ENCODE peak calls at places on chromosome 3, in six cellular contexts. B is MM.1S, J is OCI-LY7, C is GM23248, K is hepatocyte, O is neural progenitor cell. H is an unnamed sample.

GRCh38 chr3:100463002-100463401 is 29.4 kb upstream of the TMEM45A start:
- DNase-seq in B (peak), J (peak), C (peak), K (peak), O (peak), H (peak)

GRCh38 chr3:197736010-197736490 is 654 bp downstream of the RUBCN start:
- DNase-seq in B (peak), J (peak), C (peak), K (peak), O (peak), H (peak)

GRCh38 chr3:11331101-11331500 is 58.9 kb downstream of the ATG7 start:
- DNase-seq in B (no peak), J (no peak), C (peak), K (no peak), O (no peak), H (no peak)

GRCh38 chr3:52523386-52524257 is 10.0 kb downstream of the NT5DC2 start:
- DNase-seq in B (no peak), J (no peak), C (no peak), K (no peak), O (no peak), H (no peak)

GRCh38 chr3:140391041-140391440 is 286.8 kb upstream of the TRIM42 start:
- DNase-seq in B (no peak), J (no peak), C (no peak), K (no peak), O (no peak), H (peak)

GRCh38 chr3:197154-197855 is 742 bp downstream of the CHL1 start:
- DNase-seq in B (no peak), J (no peak), C (no peak), K (peak), O (peak), H (peak)

GRCh38 chr3:172094621-172095557 is 55.5 kb downstream of the FNDC3B start:
- DNase-seq in B (peak), J (no peak), C (peak), K (no peak), O (no peak), H (peak)

GRCh38 chr3:131322946-131323505 is 58.5 kb upstream of the NUDT16 start:
- DNase-seq in B (no peak), J (no peak), C (no peak), K (no peak), O (no peak), H (no peak)

GRCh38 chr3:46705751-46706572 is 4.8 kb downstream of the TMIE start:
- DNase-seq in B (no peak), J (no peak), C (peak), K (peak), O (no peak), H (no peak)

GRCh38 chr3:55690746-55691540 is 203.8 kb upstream of the WNT5A start:
- DNase-seq in B (no peak), J (peak), C (no peak), K (no peak), O (peak), H (peak)

GRCh38 chr3:37899711-37900306 is 38.1 kb downstream of the CTDSPL start:
- DNase-seq in B (no peak), J (no peak), C (no peak), K (no peak), O (no peak), H (no peak)

GRCh38 chr3:152997526-152997925 is 162.6 kb downstream of the P2RY1 start:
- DNase-seq in B (no peak), J (no peak), C (no peak), K (no peak), O (no peak), H (no peak)

GRCh38 chr3:17639765-17640164 is 102.7 kb downstream of the TBC1D5 start:
- DNase-seq in B (no peak), J (no peak), C (peak), K (peak), O (no peak), H (no peak)

GRCh38 chr3:197508511-197508910 is 47.3 kb downstream of the BDH1 start:
- DNase-seq in B (no peak), J (no peak), C (no peak), K (no peak), O (peak), H (no peak)

GRCh38 chr3:109818081-109818480 is 480.7 kb upstream of the DPPA4 start:
- DNase-seq in B (no peak), J (no peak), C (no peak), K (no peak), O (no peak), H (no peak)

GRCh38 chr3:111326144-111326995 is 215.6 kb upstream of the CD96 start:
- DNase-seq in B (peak), J (no peak), C (peak), K (no peak), O (no peak), H (no peak)

GRCh38 chr3:136979684-136980083 is 21.9 kb downstream of the IL20RB start:
- DNase-seq in B (no peak), J (no peak), C (peak), K (no peak), O (no peak), H (no peak)

GRCh38 chr3:182294256-182294655 is 499.0 kb upstream of the ATP11B start:
- DNase-seq in B (no peak), J (no peak), C (no peak), K (no peak), O (no peak), H (no peak)

GRCh38 chr3:101065962-101066361 is 72.7 kb upstream of the ABI3BP start:
- DNase-seq in B (no peak), J (no peak), C (peak), K (peak), O (no peak), H (no peak)

GRCh38 chr3:17583530-17583929 is 158.9 kb downstream of the TBC1D5 start:
- DNase-seq in B (no peak), J (no peak), C (no peak), K (no peak), O (no peak), H (no peak)

GRCh38 chr3:36707623-36708409 is 56.5 kb downstream of the DCLK3 start:
- DNase-seq in B (peak), J (peak), C (peak), K (no peak), O (no peak), H (peak)

GRCh38 chr3:47370887-47371697 is 9.7 kb upstream of the PTPN23 start:
- DNase-seq in B (peak), J (peak), C (peak), K (peak), O (peak), H (peak)

GRCh38 chr3:12159227-12159601 is 502 bp upstream of the TIMP4 start:
- DNase-seq in B (no peak), J (no peak), C (peak), K (peak), O (peak), H (peak)

GRCh38 chr3:196111939-196112386 is 30.1 kb upstream of the TFRC start:
- DNase-seq in B (no peak), J (no peak), C (no peak), K (no peak), O (no peak), H (peak)

GRCh38 chr3:66041828-66042227 is 3.1 kb upstream of the MAGI1 start:
- DNase-seq in B (no peak), J (no peak), C (no peak), K (no peak), O (no peak), H (no peak)

GRCh38 chr3:16512435-16513140 is 911 bp downstream of the RFTN1 start:
- DNase-seq in B (no peak), J (peak), C (peak), K (peak), O (peak), H (peak)

GRCh38 chr3:182124187-182124586 is 412.5 kb downstream of the SOX2 start:
- DNase-seq in B (no peak), J (no peak), C (no peak), K (no peak), O (no peak), H (no peak)

GRCh38 chr3:169581633-169582032 is 81.9 kb downstream of the MECOM start:
- DNase-seq in B (no peak), J (no peak), C (peak), K (no peak), O (peak), H (no peak)

GRCh38 chr3:11236588-11237461 is 35.4 kb upstream of the ATG7 start:
- DNase-seq in B (peak), J (peak), C (peak), K (peak), O (peak), H (peak)

GRCh38 chr3:186002884-186003472 is 65.2 kb upstream of the TRA2B start:
- DNase-seq in B (peak), J (peak), C (peak), K (no peak), O (peak), H (peak)

GRCh38 chr3:125062904-125063618 is 7.3 kb upstream of the HEG1 start:
- DNase-seq in B (no peak), J (no peak), C (peak), K (peak), O (no peak), H (no peak)

GRCh38 chr3:38029400-38030125 is at the start of gene PLCD1:
- DNase-seq in B (no peak), J (no peak), C (peak), K (peak), O (peak), H (peak)

GRCh38 chr3:184234224-184234623 is 4.8 kb downstream of the VWA5B2 start:
- DNase-seq in B (no peak), J (peak), C (peak), K (peak), O (no peak), H (peak)

GRCh38 chr3:195717416-195717815 is 3.4 kb upstream of the MUC20 start:
- DNase-seq in B (no peak), J (no peak), C (no peak), K (no peak), O (no peak), H (no peak)

GRCh38 chr3:178485756-178486155 is 50.5 kb upstream of the KCNMB2 start:
- DNase-seq in B (no peak), J (no peak), C (peak), K (no peak), O (no peak), H (no peak)

GRCh38 chr3:125437631-125438435 is 62.7 kb upstream of the ZNF148 start:
- DNase-seq in B (peak), J (peak), C (peak), K (peak), O (peak), H (peak)

GRCh38 chr3:107966261-107966660 is 124.6 kb downstream of the CD47 start:
- DNase-seq in B (no peak), J (no peak), C (no peak), K (no peak), O (peak), H (no peak)

GRCh38 chr3:171781711-171782127 is 28.6 kb downstream of the PLD1 start:
- DNase-seq in B (no peak), J (no peak), C (peak), K (no peak), O (no peak), H (no peak)

GRCh38 chr3:184795493-184796198 is 16.3 kb upstream of the VPS8 start:
- DNase-seq in B (no peak), J (no peak), C (no peak), K (peak), O (peak), H (peak)

GRCh38 chr3:149634573-149634972 is 23.3 kb downstream of the WWTR1 start:
- DNase-seq in B (no peak), J (no peak), C (no peak), K (no peak), O (no peak), H (no peak)
- TF ChIP-seq EZH2phosphoT487 in B (no peak), J (no peak), C (no peak), K (no peak), O (no peak), H (no peak)

GRCh38 chr3:139201446-139202225 is 142.2 kb upstream of the MRPS22 start:
- DNase-seq in B (peak), J (no peak), C (no peak), K (no peak), O (no peak), H (no peak)
- H3K4me3 ChIP-seq in B (peak), J (no peak), C (no peak), K (no peak), O (no peak), H (no peak)

DNA sequence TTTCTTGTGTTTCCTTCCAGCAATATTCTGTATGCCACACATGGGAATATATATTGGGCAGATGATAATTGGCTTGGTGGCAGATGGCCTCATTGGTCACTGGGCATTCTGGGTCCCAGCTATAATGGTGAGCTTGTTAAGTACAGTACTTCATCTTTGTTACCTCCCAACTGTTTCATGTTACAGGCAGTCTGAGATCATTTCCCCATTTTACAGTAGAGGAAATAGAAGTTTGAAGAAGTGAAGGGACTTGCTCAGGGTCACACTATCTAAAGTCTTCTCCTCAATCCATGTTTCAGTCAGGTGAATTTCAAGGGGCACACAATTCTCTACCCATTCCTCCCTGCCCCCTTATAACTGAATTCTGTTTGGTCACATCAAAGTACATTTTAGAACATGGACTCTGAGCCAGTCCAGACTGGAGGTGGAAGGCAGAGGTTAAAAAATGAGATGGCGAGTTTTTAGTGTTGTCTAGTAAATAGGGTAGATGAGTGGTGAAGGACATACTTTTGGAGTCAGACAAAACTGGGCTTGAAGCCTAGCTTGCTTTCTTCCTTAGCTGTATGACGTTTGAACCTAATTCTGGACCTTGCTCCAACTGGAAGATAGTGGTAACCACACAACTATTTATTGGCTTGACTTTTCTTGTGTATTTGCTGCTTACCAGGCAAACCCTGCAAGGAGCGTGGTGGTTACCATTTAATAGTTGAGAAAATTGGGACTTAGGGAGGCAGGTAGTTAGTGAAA is 2.5 kb downstream of the EEFSEC start:
- DNase-seq in B (no peak), J (no peak), C (no peak), K (no peak), O (no peak), H (no peak)
- TF ChIP-seq EZH2phosphoT487 in B (no peak), J (no peak), C (no peak), K (no peak), O (no peak), H (no peak)

GRCh38 chr3:13637311-13637891 is 88.5 kb downstream of the FBLN2 start:
- DNase-seq in B (no peak), J (no peak), C (no peak), K (no peak), O (no peak), H (no peak)

GRCh38 chr3:13636874-13637273 is 87.9 kb downstream of the FBLN2 start:
- DNase-seq in B (no peak), J (no peak), C (no peak), K (no peak), O (no peak), H (no peak)

GRCh38 chr3:13637953-13638352 is 89.0 kb downstream of the FBLN2 start:
- DNase-seq in B (no peak), J (no peak), C (no peak), K (no peak), O (no peak), H (no peak)

GRCh38 chr3:13634615-13635014 is 85.7 kb downstream of the FBLN2 start:
- DNase-seq in B (no peak), J (no peak), C (no peak), K (no peak), O (no peak), H (no peak)

GRCh38 chr3:13636186-13636585 is 87.3 kb downstream of the FBLN2 start:
- DNase-seq in B (no peak), J (no peak), C (no peak), K (no peak), O (no peak), H (no peak)
- H3K4me3 ChIP-seq in B (no peak), J (no peak), C (no peak), K (no peak), O (no peak), H (no peak)

DNA sequence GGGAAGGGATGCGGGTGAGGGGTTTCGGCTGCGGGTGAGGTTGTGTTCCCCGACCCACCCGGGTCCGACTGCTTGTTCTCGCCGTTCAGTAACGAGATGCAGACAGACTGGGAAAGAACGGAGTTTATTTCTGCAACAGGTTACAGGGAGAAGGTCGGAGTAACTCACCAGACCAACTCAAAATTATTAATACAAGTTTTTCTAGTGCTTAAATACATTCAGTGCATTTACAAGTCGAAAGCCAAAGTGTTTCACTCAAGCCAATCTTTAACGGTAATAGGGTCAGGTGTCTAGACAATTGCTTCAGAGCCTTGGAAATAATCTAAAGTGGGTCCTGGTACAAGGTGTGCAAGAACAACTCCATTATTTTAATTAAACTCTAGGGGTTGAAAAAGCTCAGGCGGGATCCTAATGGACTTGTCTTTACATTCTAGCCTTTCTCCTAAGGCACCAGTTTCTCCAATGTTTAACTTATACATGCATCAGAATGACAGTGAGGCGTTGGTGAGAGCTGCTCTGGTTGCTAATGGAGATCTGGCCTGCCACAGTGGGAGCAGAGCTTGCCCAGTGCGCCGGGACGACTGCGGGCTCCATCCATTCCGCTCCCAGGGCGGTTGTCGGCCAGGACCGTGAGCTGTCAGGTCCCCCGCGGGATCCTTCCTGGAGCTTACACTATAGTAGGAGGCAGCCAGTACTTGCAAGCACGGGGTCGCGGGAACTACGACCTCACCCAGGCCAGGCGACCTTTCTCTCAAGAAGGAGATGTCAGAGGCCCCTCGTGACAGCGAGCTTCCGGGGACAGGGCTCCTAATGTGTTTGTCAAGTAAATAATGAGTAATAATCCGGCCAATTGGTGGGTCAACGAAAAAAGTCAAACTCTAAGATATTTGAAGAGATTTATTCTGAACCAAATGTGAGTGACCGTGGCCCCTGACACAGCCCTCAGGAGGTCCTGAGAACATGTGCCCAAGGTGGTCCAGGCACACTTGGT is 836 bp upstream of the HIGD1A start:
- DNase-seq in B (no peak), J (no peak), C (peak), K (peak), O (peak), H (peak)
- TF ChIP-seq EZH2phosphoT487 in B (no peak), J (no peak), C (no peak), K (no peak), O (no peak), H (no peak)

GRCh38 chr3:72816843-72817485 is 31.3 kb downstream of the SHQ1 start:
- DNase-seq in B (peak), J (peak), C (no peak), K (no peak), O (no peak), H (no peak)

GRCh38 chr3:72818915-72819314 is 29.3 kb downstream of the SHQ1 start:
- DNase-seq in B (no peak), J (no peak), C (peak), K (peak), O (no peak), H (no peak)

GRCh38 chr3:72818092-72818721 is 30.0 kb downstream of the SHQ1 start:
- DNase-seq in B (peak), J (peak), C (peak), K (peak), O (peak), H (no peak)

GRCh38 chr3:72821170-72821781 is 27.0 kb downstream of the SHQ1 start:
- DNase-seq in B (no peak), J (peak), C (no peak), K (peak), O (no peak), H (no peak)

GRCh38 chr3:72820405-72820804 is 27.8 kb downstream of the SHQ1 start:
- DNase-seq in B (no peak), J (no peak), C (peak), K (no peak), O (no peak), H (no peak)
- H3K4me3 ChIP-seq in B (no peak), J (no peak), C (no peak), K (no peak), O (no peak), H (no peak)

DNA sequence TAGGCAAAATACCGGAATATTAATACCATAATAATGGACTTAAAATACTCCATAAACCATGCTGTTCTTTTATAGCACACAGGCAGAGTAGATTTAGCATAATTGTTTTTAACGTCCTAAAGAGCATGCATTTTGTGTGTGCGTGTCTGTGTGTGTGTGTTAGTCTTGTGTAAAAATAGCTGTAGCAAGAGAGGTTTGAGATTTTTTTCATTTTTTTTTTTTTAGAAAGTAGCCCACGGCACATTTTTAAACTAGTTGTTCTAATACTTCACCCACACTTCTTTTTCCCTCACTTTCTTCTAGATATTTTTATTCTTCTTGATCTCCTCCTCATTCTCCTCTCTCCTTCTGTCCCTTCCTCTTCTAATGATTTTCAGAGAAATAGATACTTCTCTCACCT is 7.5 kb upstream of the ST3GAL6 start:
- DNase-seq in B (no peak), J (no peak), C (no peak), K (no peak), O (no peak), H (no peak)
- TF ChIP-seq EZH2phosphoT487 in B (no peak), J (no peak), C (no peak), K (no peak), O (no peak), H (no peak)

GRCh38 chr3:32241100-32241499 is 2.6 kb downstream of the CMTM8 start:
- DNase-seq in B (no peak), J (no peak), C (no peak), K (no peak), O (no peak), H (no peak)

GRCh38 chr3:32237670-32238026 is 832 bp upstream of the CMTM8 start:
- DNase-seq in B (no peak), J (no peak), C (no peak), K (no peak), O (no peak), H (peak)

GRCh38 chr3:32238027-32238815 is at the start of gene CMTM8:
- DNase-seq in B (peak), J (peak), C (peak), K (peak), O (peak), H (peak)

GRCh38 chr3:32238816-32239637 is 547 bp downstream of the CMTM8 start:
- DNase-seq in B (peak), J (peak), C (peak), K (peak), O (no peak), H (peak)

GRCh38 chr3:32239638-32240550 is 1.4 kb downstream of the CMTM8 start:
- DNase-seq in B (peak), J (peak), C (peak), K (peak), O (peak), H (peak)
- H3K4me3 ChIP-seq in B (peak), J (peak), C (no peak), K (peak), O (peak), H (peak)

GRCh38 chr3:34890247-34890646 is 749.1 kb upstream of the ARPP21 start:
- DNase-seq in B (no peak), J (no peak), C (no peak), K (no peak), O (no peak), H (no peak)
- TF ChIP-seq EZH2phosphoT487 in B (no peak), J (no peak), C (no peak), K (no peak), O (no peak), H (no peak)

H was measured in GM23338.